ENCODE peak calls at places on chromosomes 1 and 21, in seven cellular contexts. B is AG09309, W is psoas muscle, U is body of pancreas, X is pancreas, R is Calu3, K is foreskin fibroblast. D is an unnamed sample.

GRCh38 chr21:27321791-27322190 is 354.9 kb upstream of the ADAMTS5 start:
- DNase-seq in R (no peak), U (no peak), K (no peak), X (no peak), B (no peak), W (no peak), D (no peak)

GRCh38 chr1:22870201-22870871 is 102.3 kb downstream of the LACTBL1 start:
- DNase-seq in B (no peak), W (no peak), R (no peak), K (peak; percentile 27), U (peak; percentile 32), X (no peak), D (no peak)

GRCh38 chr1:231872461-231872910 is 245.9 kb downstream of the DISC1 start:
- DNase-seq in B (no peak), K (peak; percentile 57), W (no peak), R (no peak), U (no peak), X (no peak), D (no peak)

GRCh38 chr1:44609412-44609767 is 64.9 kb downstream of the TMEM53 start:
- DNase-seq in U (peak; percentile 54), B (no peak), K (peak; percentile 84), W (peak; percentile 82), X (peak; percentile 39), R (peak; percentile 68), D (no peak)

GRCh38 chr1:172487550-172487949 is 43.7 kb upstream of the PIGC start:
- DNase-seq in W (no peak), B (no peak), R (no peak), U (no peak), K (peak; percentile 9), X (no peak), D (no peak)

GRCh38 chr1:204975568-204976235 is 67.3 kb upstream of the CNTN2 start:
- DNase-seq in K (peak; percentile 76), R (peak; percentile 82), U (peak; percentile 62), X (peak; percentile 45), B (no peak), W (no peak), D (no peak)

GRCh38 chr1:60055336-60055735 is 18.2 kb downstream of the C1orf87 start:
- DNase-seq in R (no peak), X (no peak), W (no peak), U (no peak), B (no peak), K (peak; percentile 51), D (no peak)

GRCh38 chr1:26317612-26318337 is at the start of gene CD52:
- DNase-seq in R (no peak), X (no peak), B (no peak), W (no peak), K (no peak), U (no peak), D (no peak)

GRCh38 chr1:208809876-208810275 is 565.7 kb upstream of the PLXNA2 start:
- DNase-seq in W (no peak), K (peak; percentile 4), U (no peak), R (no peak), B (no peak), X (no peak), D (no peak)

GRCh38 chr1:58921342-58921741 is 137.5 kb upstream of the JUN start:
- DNase-seq in R (no peak), B (no peak), K (no peak), W (no peak), U (no peak), X (no peak), D (no peak)

GRCh38 chr1:101996830-101997485 is at the start of gene OLFM3:
- DNase-seq in K (no peak), B (no peak), X (no peak), W (no peak), R (peak; percentile 22), U (peak; percentile 16), D (no peak)

GRCh38 chr1:38741341-38741740 is 118.2 kb downstream of the RRAGC start:
- DNase-seq in R (no peak), B (no peak), X (no peak), U (no peak), W (no peak), K (no peak), D (no peak)

GRCh38 chr1:155049651-155050559 is 1.2 kb upstream of the ADAM15 start:
- DNase-seq in X (no peak), K (peak; percentile 68), W (no peak), B (no peak), U (no peak), R (no peak), D (no peak)

GRCh38 chr1:183783896-183784637 is 20.9 kb upstream of the RGL1 start:
- DNase-seq in W (peak; percentile 66), B (no peak), R (peak; percentile 5), X (peak; percentile 70), U (peak; percentile 40), K (peak; percentile 86), D (no peak)

GRCh38 chr21:37551406-37552355 is 185.1 kb downstream of the DYRK1A start:
- DNase-seq in X (no peak), B (no peak), U (no peak), R (no peak), W (peak; percentile 92), K (peak; percentile 61), D (peak; percentile 84)

GRCh38 chr1:93588206-93588605 is 93.4 kb downstream of the BCAR3 start:
- DNase-seq in B (no peak), R (no peak), K (no peak), W (no peak), U (no peak), X (no peak), D (no peak)

GRCh38 chr1:38173157-38173831 is 126.7 kb upstream of the POU3F1 start:
- DNase-seq in U (no peak), R (no peak), X (no peak), K (no peak), W (no peak), B (no peak), D (no peak)

GRCh38 chr1:31745071-31745897 is 18.9 kb downstream of the ADGRB2 start:
- DNase-seq in W (peak; percentile 78), R (peak; percentile 84), U (peak; percentile 58), B (no peak), X (no peak), K (peak; percentile 83), D (peak; percentile 91)

GRCh38 chr1:31746687-31747086 is 17.5 kb downstream of the ADGRB2 start:
- DNase-seq in R (no peak), X (no peak), B (no peak), U (no peak), K (peak; percentile 28), W (no peak), D (no peak)

GRCh38 chr1:31742462-31743212 is 21.5 kb downstream of the ADGRB2 start:
- DNase-seq in B (no peak), X (no peak), R (no peak), K (no peak), U (no peak), W (no peak), D (no peak)

GRCh38 chr1:31745898-31746668 is 18.1 kb downstream of the ADGRB2 start:
- DNase-seq in X (no peak), R (no peak), K (no peak), B (no peak), U (no peak), W (no peak), D (no peak)

DNA sequence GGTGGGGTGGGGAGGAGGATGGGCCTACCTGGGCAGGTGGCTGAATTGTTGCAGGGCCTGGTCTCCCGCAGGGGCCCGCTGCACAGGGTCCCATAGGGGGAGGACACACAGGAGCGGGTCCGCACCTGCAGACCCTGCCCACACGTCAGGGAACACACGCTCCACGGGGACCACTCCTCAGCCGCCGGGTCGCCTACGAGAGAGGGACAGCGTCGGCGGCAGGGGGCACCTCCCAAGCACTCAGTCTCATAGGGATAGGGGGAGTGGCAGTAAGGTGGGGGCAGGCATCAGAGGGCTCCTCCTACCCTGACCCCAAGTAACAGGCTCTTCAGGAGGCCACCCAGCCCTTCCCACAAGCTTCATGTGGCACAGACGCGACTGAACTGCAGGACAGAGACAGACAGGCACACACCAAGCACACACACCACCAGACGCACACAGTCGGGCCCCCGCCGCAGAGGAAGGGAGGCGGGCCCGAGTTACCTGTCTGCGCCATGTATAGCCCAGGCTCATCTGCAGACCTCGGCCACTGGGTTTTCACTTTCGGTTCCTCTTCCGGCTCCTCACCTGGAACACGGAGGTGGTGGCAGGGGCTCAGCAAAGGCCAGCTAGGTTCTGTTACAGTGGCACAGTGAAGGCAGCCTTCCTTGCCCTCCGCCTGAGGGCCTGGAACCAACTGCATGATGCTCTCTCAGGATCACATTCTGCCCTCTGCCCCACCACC is 19.8 kb downstream of the ADGRB2 start:
- DNase-seq in R (no peak), X (no peak), W (no peak), K (no peak), B (no peak), U (no peak), D (no peak)
- TF ChIP-seq CTCF in R (no peak), X (no peak), W (no peak), K (no peak), B (no peak), U (no peak), D (no peak)

DNA sequence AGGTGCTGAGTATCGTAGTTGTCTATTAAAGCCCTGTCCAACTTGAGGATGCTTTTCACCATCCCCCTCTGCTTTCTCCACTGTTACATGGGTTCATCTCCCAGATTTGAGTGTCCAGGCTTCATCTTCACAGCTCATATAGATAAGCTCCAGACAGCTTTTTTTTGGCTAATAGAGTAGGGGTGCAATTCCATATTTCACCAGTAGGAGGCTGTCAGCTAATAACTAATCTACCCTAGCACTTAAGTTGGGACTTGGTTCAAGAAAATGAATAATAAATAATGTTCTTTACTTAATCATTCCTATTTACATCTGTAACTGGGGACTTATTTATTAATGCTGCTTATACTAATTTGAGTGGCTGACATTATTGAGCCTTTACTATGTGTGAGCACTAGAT is 124.5 kb downstream of the IGSF21 start:
- DNase-seq in X (no peak), U (no peak), B (no peak), R (no peak), W (no peak), K (no peak), D (no peak)
- TF ChIP-seq CTCF in X (no peak), U (no peak), B (peak; percentile 11), R (no peak), W (peak; percentile 10), K (peak; percentile 12), D (no peak)

GRCh38 chr1:27454610-27455009 is 35.4 kb downstream of the WASF2 start:
- DNase-seq in B (no peak), W (no peak), U (no peak), R (no peak), X (no peak), K (no peak), D (no peak)
- TF ChIP-seq CTCF in B (no peak), W (no peak), U (no peak), R (no peak), X (no peak), K (no peak), D (no peak)

DNA sequence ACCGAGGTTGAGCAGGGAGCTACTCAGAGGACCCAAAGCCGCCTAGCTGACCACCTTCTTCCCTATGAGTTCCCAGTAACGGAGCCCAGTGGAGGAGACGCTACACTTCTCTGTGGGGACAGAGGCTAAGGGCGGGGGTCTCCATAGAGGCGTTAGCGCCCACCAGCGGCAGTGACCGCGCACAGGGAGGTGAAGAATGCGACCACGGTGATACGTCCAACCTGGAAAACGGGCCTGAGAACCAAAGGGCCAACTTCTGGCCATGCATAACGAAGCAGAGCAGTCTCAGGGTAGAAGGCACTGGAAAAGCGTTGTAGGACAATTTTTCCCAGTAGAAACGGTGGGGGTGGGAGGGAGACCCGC is 400 bp upstream of the COG2 start:
- DNase-seq in U (no peak), K (no peak), B (no peak), X (peak; percentile 38), W (no peak), R (no peak), D (no peak)
- TF ChIP-seq CTCF in U (no peak), K (no peak), B (no peak), X (no peak), W (no peak), R (no peak), D (no peak)

D was measured in osteocyte.